ENCODE peak calls at places on chromosomes 13 and 19, in eight cellular contexts. B is left lung, H is RWPE1, Z is endothelial cell of umbilical vein, F is endothelial cell, S is transverse colon, M is neural crest cell, T is dorsolateral prefrontal cortex. U is an unnamed sample.
A peak's percentile ranks its signal among the peaks of the same experiment; 100 is the strongest.

GRCh38 chr13:39522329-39522728 is 80.7 kb downstream of the LHFPL6 start:
- DNase-seq in S (no peak), H (no peak), Z (no peak), T (no peak), M (no peak), F (no peak), B (no peak), U (no peak)

GRCh38 chr13:25687622-25688225 is 315.9 kb downstream of the ATP8A2 start:
- DNase-seq in F (no peak), M (no peak), T (no peak), S (peak; percentile 17), H (no peak), Z (peak; percentile 61), B (no peak), U (no peak)

GRCh38 chr13:110400786-110401533 is 93.9 kb downstream of the COL4A2 start:
- DNase-seq in Z (no peak), T (no peak), H (no peak), B (no peak), M (no peak), F (no peak), S (no peak), U (no peak)

GRCh38 chr13:112353856-112354255 is 22.3 kb upstream of the SPACA7 start:
- DNase-seq in B (no peak), H (no peak), T (no peak), S (no peak), Z (no peak), M (no peak), F (no peak), U (no peak)

GRCh38 chr13:51832471-51833152 is 12.4 kb downstream of the TMEM272 start:
- DNase-seq in M (no peak), Z (peak; percentile 24), S (peak; percentile 26), B (no peak), H (no peak), F (no peak), T (no peak), U (no peak)

GRCh38 chr13:45242070-45242469 is 41.2 kb upstream of the KCTD4 start:
- DNase-seq in M (no peak), Z (peak; percentile 71), T (no peak), F (no peak), S (peak; percentile 33), H (peak; percentile 39), B (no peak), U (no peak)

GRCh38 chr19:27887946-27888345 is 1325.0 kb downstream of the UQCRFS1 start:
- DNase-seq in Z (no peak), M (no peak), B (no peak), T (no peak), F (no peak), S (no peak), H (no peak), U (no peak)

GRCh38 chr13:46961719-46962118 is 64.9 kb upstream of the HTR2A start:
- DNase-seq in T (no peak), M (no peak), B (no peak), Z (no peak), F (no peak), S (no peak), H (peak; percentile 67), U (no peak)

GRCh38 chr19:40238775-40239174 is 12.3 kb upstream of the CCNP start:
- DNase-seq in H (no peak), S (no peak), F (no peak), M (no peak), T (no peak), Z (no peak), B (no peak), U (no peak)

GRCh38 chr13:28620011-28620830 is 38.7 kb upstream of the POMP start:
- DNase-seq in T (no peak), B (no peak), F (no peak), Z (no peak), H (no peak), S (no peak), M (no peak), U (no peak)

GRCh38 chr19:42088471-42089190 is 12.7 kb downstream of the ZNF574 start:
- DNase-seq in Z (peak; percentile 39), T (no peak), M (no peak), S (no peak), H (no peak), B (no peak), F (no peak), U (no peak)

GRCh38 chr19:4185413-4186086 is 3.1 kb downstream of the ANKRD24 start:
- DNase-seq in S (no peak), Z (no peak), F (no peak), M (no peak), H (no peak), T (no peak), B (no peak), U (no peak)

GRCh38 chr19:11970174-11970573 is 5.3 kb downstream of the ZNF763 start:
- DNase-seq in T (no peak), Z (no peak), F (no peak), M (no peak), S (no peak), B (no peak), H (no peak), U (no peak)

GRCh38 chr13:75482820-75483079 is 781 bp upstream of the TBC1D4 start:
- DNase-seq in B (no peak), S (no peak), H (no peak), T (no peak), Z (no peak), M (no peak), F (no peak), U (no peak)
- TF ChIP-seq CTCF in B (no peak), S (no peak), H (peak; percentile 44), T (no peak), Z (no peak), M (peak; percentile 9), F (no peak), U (no peak)

DNA sequence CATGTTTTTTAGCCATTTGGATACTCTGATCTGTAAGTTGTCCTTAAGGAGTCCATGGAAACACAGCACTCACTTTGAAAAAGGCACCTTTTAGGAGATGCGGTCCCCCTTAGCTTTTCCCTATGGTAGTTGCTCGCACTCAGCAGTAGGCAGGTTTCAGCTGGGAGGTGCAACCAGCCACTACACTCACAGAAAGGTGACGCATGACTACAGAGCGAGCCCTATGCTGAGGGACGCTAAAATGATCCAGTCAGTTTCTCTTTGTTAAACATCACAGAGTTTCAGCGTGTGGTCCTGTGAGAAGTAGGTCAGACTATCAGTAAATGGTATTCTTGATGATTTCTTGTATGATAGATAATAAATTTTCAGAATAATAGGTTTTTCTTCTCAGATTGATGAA is 362.8 kb upstream of the MIR17HG start:
- DNase-seq in H (no peak), T (no peak), F (no peak), S (no peak), M (no peak), B (no peak), Z (no peak), U (no peak)
- TF ChIP-seq CTCF in H (no peak), T (no peak), F (no peak), S (no peak), M (no peak), B (no peak), Z (no peak), U (no peak)

GRCh38 chr13:50529154-50529882 is 314.2 kb downstream of the DLEU7 start:
- DNase-seq in B (peak; percentile 88), M (no peak), H (peak; percentile 59), T (peak; percentile 71), Z (peak; percentile 81), F (no peak), S (peak; percentile 84), U (no peak)

GRCh38 chr13:50537029-50537428 is 306.5 kb downstream of the DLEU7 start:
- DNase-seq in H (no peak), M (no peak), T (no peak), B (no peak), Z (no peak), F (no peak), S (no peak), U (no peak)

GRCh38 chr13:50535050-50535449 is 308.4 kb downstream of the DLEU7 start:
- DNase-seq in F (no peak), Z (no peak), B (no peak), S (no peak), M (no peak), T (no peak), H (no peak), U (no peak)

GRCh38 chr13:50527612-50528509 is 315.6 kb downstream of the DLEU7 start:
- DNase-seq in B (peak; percentile 35), Z (no peak), T (no peak), M (no peak), S (no peak), F (no peak), H (no peak), U (no peak)

DNA sequence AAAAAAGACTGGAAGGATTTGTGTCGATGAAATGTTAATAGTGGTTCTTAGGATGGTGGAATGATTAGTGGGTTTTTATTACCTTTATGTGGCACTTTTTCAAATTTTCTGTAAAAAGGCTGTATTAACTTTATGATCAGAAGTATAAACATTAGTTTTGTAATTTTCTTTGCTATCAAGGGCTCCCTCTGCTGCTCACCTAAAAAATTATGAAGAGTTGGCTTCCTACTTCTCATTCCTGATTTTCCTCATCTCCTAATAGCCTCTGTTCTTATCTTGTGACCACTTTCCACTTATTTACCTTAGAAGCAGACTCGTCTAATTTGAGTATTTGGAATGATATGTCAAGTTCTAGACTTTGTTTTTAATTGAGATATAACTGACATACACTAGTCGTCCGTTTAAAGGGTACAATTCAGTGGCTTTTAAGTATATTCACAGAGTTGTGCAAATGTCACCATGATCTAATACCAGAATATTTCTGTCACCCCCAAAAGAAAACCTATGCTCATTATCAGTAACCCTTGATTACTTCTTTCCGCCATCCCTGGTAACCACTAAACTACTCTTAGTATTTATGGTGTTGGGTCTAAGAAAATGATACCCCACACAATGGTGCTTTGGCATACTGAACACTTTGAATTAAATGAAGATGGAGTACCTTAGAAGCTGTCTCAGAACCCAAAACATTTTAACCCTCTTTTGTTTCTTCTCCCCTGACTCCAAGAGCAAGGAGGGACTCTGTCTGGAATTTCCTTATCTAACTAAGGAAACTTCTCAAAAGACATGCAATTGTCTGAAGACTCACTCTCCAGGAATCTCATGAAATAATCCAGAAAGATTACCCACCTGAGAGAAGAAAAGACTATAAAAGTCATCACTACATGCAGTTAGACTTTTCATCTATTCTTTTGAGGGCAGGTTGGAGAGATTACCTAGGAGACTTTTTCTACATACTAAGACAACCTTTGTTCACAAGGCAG is 311.3 kb downstream of the DLEU7 start:
- DNase-seq in H (no peak), S (no peak), M (no peak), T (no peak), F (no peak), B (no peak), Z (peak; percentile 69), U (no peak)
- TF ChIP-seq CTCF in H (peak; percentile 65), S (peak; percentile 53), M (peak; percentile 67), T (peak; percentile 63), F (no peak), B (peak; percentile 48), Z (peak; percentile 28), U (peak; percentile 50)

DNA sequence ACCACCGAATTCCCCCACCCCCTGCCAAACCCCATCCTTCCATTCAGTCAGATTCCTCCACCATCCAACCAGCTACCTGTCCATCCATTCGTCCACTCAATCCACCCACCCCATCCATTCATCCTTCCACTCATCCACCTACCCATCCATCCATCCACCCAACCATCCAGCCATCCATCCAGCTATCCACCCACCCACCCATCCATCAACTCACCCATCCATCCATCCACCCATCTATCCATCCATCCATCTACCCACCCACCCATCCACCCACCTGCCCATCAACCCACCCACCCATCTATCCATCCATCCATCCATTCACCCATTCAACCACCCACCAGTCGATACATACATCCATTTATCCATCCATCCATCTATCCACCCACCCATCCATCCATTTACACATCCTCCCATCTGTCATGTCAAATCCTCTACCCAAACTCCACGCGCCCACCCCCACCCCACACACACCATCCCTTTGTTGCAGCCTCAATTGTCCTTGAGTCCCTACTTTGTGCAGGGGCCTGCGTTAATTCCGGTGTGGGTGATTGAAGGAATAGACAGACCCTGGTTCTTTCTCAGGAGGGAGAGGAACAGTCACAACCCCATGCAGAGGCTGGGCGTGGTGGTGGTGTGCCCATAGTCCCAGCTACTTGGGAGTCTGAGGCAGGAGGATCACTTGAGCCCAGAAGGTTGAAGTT is 5.3 kb upstream of the SLC5A5 start:
- DNase-seq in H (no peak), S (no peak), T (no peak), F (no peak), B (no peak), Z (no peak), M (no peak), U (no peak)
- TF ChIP-seq CTCF in H (no peak), S (no peak), T (no peak), F (no peak), B (no peak), Z (no peak), M (no peak), U (no peak)

U was measured in progenitor cell of endocrine pancreas.